ENCODE peak calls at places on chromosome 5, in four cellular contexts. M, J, W and C are unnamed samples.
A peak's percentile ranks its signal among the peaks of the same experiment; 100 is the strongest.

GRCh38 chr5:78537821-78538220 is 110.8 kb downstream of the LHFPL2 start:
- DNase-seq in M (peak; percentile 27), W (no peak), J (no peak), C (peak; percentile 55)

GRCh38 chr5:18305288-18305899 is 671.1 kb downstream of the TAF11L14 start:
- DNase-seq in W (no peak), M (no peak), J (no peak), C (peak; percentile 8)

GRCh38 chr5:81842795-81843377 is 92.0 kb upstream of the SSBP2 start:
- DNase-seq in M (no peak), J (no peak), W (no peak), C (no peak)

GRCh38 chr5:172640822-172641358 is at the start of gene NEURL1B:
- DNase-seq in W (peak; percentile 19), J (peak; percentile 38), M (peak; percentile 28), C (peak; percentile 82)

GRCh38 chr5:157603333-157604190 is 28.0 kb upstream of the ADAM19 start:
- DNase-seq in M (no peak), W (peak; percentile 60), J (peak; percentile 57), C (peak; percentile 94)

GRCh38 chr5:147508711-147509040 is 1.2 kb downstream of the DPYSL3 start:
- DNase-seq in W (no peak), J (no peak), M (no peak), C (no peak)

GRCh38 chr5:139985290-139985689 is 57.8 kb downstream of the NRG2 start:
- DNase-seq in J (no peak), M (no peak), W (no peak), C (no peak)

GRCh38 chr5:137199966-137200365 is 299.2 kb downstream of the SPOCK1 start:
- DNase-seq in W (no peak), M (no peak), J (no peak), C (peak; percentile 90)

GRCh38 chr5:132485641-132486317 is 4.8 kb downstream of the IRF1 start:
- DNase-seq in W (no peak), M (no peak), J (no peak), C (no peak)

GRCh38 chr5:150060471-150060870 is 25.9 kb downstream of the CSF1R start:
- DNase-seq in J (no peak), M (no peak), W (no peak), C (no peak)

GRCh38 chr5:148740466-148740865 is 85.9 kb upstream of the ADRB2 start:
- DNase-seq in M (no peak), J (no peak), W (no peak), C (no peak)

GRCh38 chr5:118561971-118562370 is 426.4 kb downstream of the DTWD2 start:
- DNase-seq in J (no peak), M (no peak), W (no peak), C (no peak)

GRCh38 chr5:67166460-67166871 is 30.1 kb downstream of the CD180 start:
- DNase-seq in M (peak; percentile 64), J (peak; percentile 75), W (no peak), C (no peak)

GRCh38 chr5:14614490-14614889 is 32.9 kb downstream of the OTULINL start:
- DNase-seq in J (no peak), W (no peak), M (no peak), C (no peak)

GRCh38 chr5:132013006-132013689 is 1.7 kb upstream of the ACSL6 start:
- DNase-seq in W (no peak), M (no peak), J (peak; percentile 29), C (no peak)

GRCh38 chr5:103373576-103374472 is 115.3 kb downstream of the MACIR start:
- DNase-seq in W (no peak), M (peak; percentile 14), J (no peak), C (no peak)

GRCh38 chr5:73451218-73452130 is 2.9 kb upstream of the FOXD1 start:
- DNase-seq in W (peak; percentile 15), M (peak; percentile 6), J (peak; percentile 68), C (peak; percentile 70)

GRCh38 chr5:69295088-69295754 is 37.4 kb downstream of the CCDC125 start:
- DNase-seq in M (no peak), J (no peak), W (peak; percentile 29), C (peak; percentile 62)

GRCh38 chr5:52685621-52686370 is 101.9 kb upstream of the ITGA1 start:
- DNase-seq in W (no peak), J (no peak), M (no peak), C (no peak)

GRCh38 chr5:32707394-32707997 is 3.6 kb upstream of the NPR3 start:
- DNase-seq in W (peak; percentile 22), J (no peak), M (no peak), C (peak; percentile 53)

GRCh38 chr5:40066616-40067015 is 613.1 kb upstream of the PTGER4 start:
- DNase-seq in W (no peak), J (no peak), M (no peak), C (no peak)

GRCh38 chr5:176364765-176365662 is at the start of gene ARL10:
- DNase-seq in J (peak; percentile 61), M (peak; percentile 17), W (no peak), C (no peak)